ENCODE peak calls at places on chromosomes 2 and 18, in ten cellular contexts. One of them, this sample, is unnamed.

GRCh38 chr18:72941001-72941400 is 73.2 kb upstream of the NETO1 start:
- DNase-seq in IMR-90: no peak
- DNase-seq in GM12892: no peak
- DNase-seq in adrenal gland: no peak
- DNase-seq in stomach: no peak
- DNase-seq in K562: no peak
- DNase-seq in right lobe of liver: no peak
- DNase-seq in heart left ventricle: no peak
- DNase-seq in esophagus muscularis mucosa: no peak
- DNase-seq in body of pancreas: no peak
- DNase-seq in this sample: no peak

GRCh38 chr18:12092398-12093229 is 1.0 kb upstream of the ANKRD62 start:
- DNase-seq in IMR-90: no peak
- DNase-seq in GM12892: no peak
- DNase-seq in adrenal gland: no peak
- DNase-seq in stomach: no peak
- DNase-seq in K562: peak
- DNase-seq in right lobe of liver: peak
- DNase-seq in heart left ventricle: peak
- DNase-seq in esophagus muscularis mucosa: no peak
- DNase-seq in body of pancreas: peak
- DNase-seq in this sample: no peak

GRCh38 chr2:70123051-70123828 is 36.0 kb downstream of the PCBP1 start:
- DNase-seq in IMR-90: peak
- DNase-seq in GM12892: no peak
- DNase-seq in adrenal gland: peak
- DNase-seq in stomach: peak
- DNase-seq in K562: peak
- DNase-seq in right lobe of liver: no peak
- DNase-seq in heart left ventricle: peak
- DNase-seq in esophagus muscularis mucosa: no peak
- DNase-seq in body of pancreas: peak
- DNase-seq in this sample: peak

GRCh38 chr18:61596296-61596695 is 263.1 kb downstream of the CDH20 start:
- DNase-seq in IMR-90: peak
- DNase-seq in GM12892: no peak
- DNase-seq in adrenal gland: no peak
- DNase-seq in stomach: no peak
- DNase-seq in K562: no peak
- DNase-seq in right lobe of liver: no peak
- DNase-seq in heart left ventricle: no peak
- DNase-seq in esophagus muscularis mucosa: no peak
- DNase-seq in body of pancreas: no peak
- DNase-seq in this sample: no peak

GRCh38 chr2:3535794-3536681 is 16.7 kb upstream of the ADI1 start:
- DNase-seq in IMR-90: peak
- DNase-seq in GM12892: no peak
- DNase-seq in adrenal gland: peak
- DNase-seq in stomach: peak
- DNase-seq in K562: peak
- DNase-seq in right lobe of liver: peak
- DNase-seq in heart left ventricle: peak
- DNase-seq in esophagus muscularis mucosa: no peak
- DNase-seq in body of pancreas: peak
- DNase-seq in this sample: peak

GRCh38 chr18:48838921-48839818 is 111.6 kb downstream of the SMAD7 start:
- DNase-seq in IMR-90: peak
- DNase-seq in GM12892: no peak
- DNase-seq in adrenal gland: peak
- DNase-seq in stomach: no peak
- DNase-seq in K562: no peak
- DNase-seq in right lobe of liver: no peak
- DNase-seq in heart left ventricle: peak
- DNase-seq in esophagus muscularis mucosa: no peak
- DNase-seq in body of pancreas: no peak
- DNase-seq in this sample: no peak

GRCh38 chr2:217992061-217992460 is 10.7 kb downstream of the TNS1 start:
- DNase-seq in IMR-90: no peak
- DNase-seq in GM12892: no peak
- DNase-seq in adrenal gland: no peak
- DNase-seq in stomach: no peak
- DNase-seq in K562: no peak
- DNase-seq in right lobe of liver: no peak
- DNase-seq in heart left ventricle: no peak
- DNase-seq in esophagus muscularis mucosa: no peak
- DNase-seq in body of pancreas: no peak
- DNase-seq in this sample: no peak

GRCh38 chr2:99648906-99649606 is 159.2 kb upstream of the REV1 start:
- DNase-seq in IMR-90: peak
- DNase-seq in GM12892: no peak
- DNase-seq in adrenal gland: no peak
- DNase-seq in stomach: no peak
- DNase-seq in K562: no peak
- DNase-seq in right lobe of liver: no peak
- DNase-seq in heart left ventricle: no peak
- DNase-seq in esophagus muscularis mucosa: peak
- DNase-seq in body of pancreas: no peak
- DNase-seq in this sample: no peak

GRCh38 chr2:229714080-229714735 is at the start of gene DNER:
- DNase-seq in IMR-90: no peak
- DNase-seq in GM12892: peak
- DNase-seq in adrenal gland: peak
- DNase-seq in stomach: peak
- DNase-seq in K562: peak
- DNase-seq in right lobe of liver: peak
- DNase-seq in heart left ventricle: no peak
- DNase-seq in esophagus muscularis mucosa: no peak
- DNase-seq in body of pancreas: peak
- DNase-seq in this sample: no peak

GRCh38 chr18:50792885-50793284 is 26.9 kb downstream of the MRO start:
- DNase-seq in IMR-90: no peak
- DNase-seq in GM12892: no peak
- DNase-seq in adrenal gland: no peak
- DNase-seq in stomach: no peak
- DNase-seq in K562: no peak
- DNase-seq in right lobe of liver: no peak
- DNase-seq in heart left ventricle: no peak
- DNase-seq in esophagus muscularis mucosa: no peak
- DNase-seq in body of pancreas: no peak
- DNase-seq in this sample: no peak

DNA sequence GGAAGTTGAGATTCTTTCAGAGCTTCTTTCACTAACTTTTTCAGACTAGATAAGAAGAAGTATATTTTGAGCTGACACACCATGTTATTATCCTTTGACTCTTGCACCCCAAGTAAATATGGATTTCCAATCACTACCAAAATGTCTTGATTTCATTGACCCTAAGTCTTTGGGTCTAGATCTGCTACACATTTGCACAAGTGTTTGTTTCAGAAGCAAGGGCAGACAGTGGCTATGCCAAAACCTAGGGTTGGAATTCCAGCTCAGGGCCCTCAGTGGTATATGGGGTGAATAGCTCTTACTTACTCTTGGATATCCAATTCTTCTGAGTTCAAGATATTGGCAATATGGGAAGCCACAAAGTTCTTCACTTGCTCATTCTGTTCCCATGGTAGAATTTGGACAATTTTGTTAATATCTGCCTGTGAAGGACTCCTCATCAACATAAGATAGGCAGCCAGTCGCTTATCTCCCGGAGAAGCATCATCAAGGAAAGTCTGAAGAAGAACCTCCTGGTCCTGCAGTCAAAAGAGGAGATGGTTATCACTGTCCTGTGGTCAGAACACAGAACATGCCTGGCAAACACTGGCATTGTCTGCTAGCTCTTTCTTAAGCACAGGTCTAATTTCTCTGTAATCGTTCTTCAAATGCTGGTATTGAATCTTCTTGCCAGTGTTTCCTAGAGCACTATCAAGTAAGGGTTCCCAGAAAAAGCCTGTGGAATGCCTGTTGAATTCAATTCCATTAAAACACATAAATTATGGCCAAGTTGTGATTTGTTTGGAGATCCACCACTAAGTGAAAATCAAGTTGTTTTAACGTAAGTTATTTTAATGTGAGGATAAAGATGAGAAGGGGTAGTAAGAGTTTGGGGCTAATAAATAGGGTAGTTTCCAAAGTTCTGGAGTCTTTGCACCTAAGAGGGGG is 15.6 kb downstream of the APOB start:
- DNase-seq in IMR-90: no peak
- DNase-seq in GM12892: no peak
- DNase-seq in adrenal gland: no peak
- DNase-seq in stomach: no peak
- DNase-seq in K562: no peak
- DNase-seq in right lobe of liver: no peak
- DNase-seq in heart left ventricle: no peak
- DNase-seq in esophagus muscularis mucosa: no peak
- DNase-seq in body of pancreas: no peak
- DNase-seq in this sample: no peak
- TF ChIP-seq POLR2A in IMR-90: no peak
- TF ChIP-seq POLR2A in GM12892: no peak
- TF ChIP-seq POLR2A in adrenal gland: no peak
- TF ChIP-seq POLR2A in stomach: no peak
- TF ChIP-seq POLR2A in K562: no peak
- TF ChIP-seq POLR2A in right lobe of liver: no peak
- TF ChIP-seq POLR2A in heart left ventricle: no peak
- TF ChIP-seq POLR2A in esophagus muscularis mucosa: no peak
- TF ChIP-seq POLR2A in body of pancreas: no peak
- TF ChIP-seq POLR2A in this sample: no peak

GRCh38 chr2:220855296-220855695 is 716.8 kb downstream of the EPHA4 start:
- DNase-seq in IMR-90: peak
- DNase-seq in GM12892: no peak
- DNase-seq in adrenal gland: no peak
- DNase-seq in stomach: no peak
- DNase-seq in K562: no peak
- DNase-seq in right lobe of liver: no peak
- DNase-seq in heart left ventricle: peak
- DNase-seq in esophagus muscularis mucosa: no peak
- DNase-seq in body of pancreas: no peak
- DNase-seq in this sample: no peak

GRCh38 chr2:220856486-220856885 is 715.6 kb downstream of the EPHA4 start:
- DNase-seq in IMR-90: no peak
- DNase-seq in GM12892: no peak
- DNase-seq in adrenal gland: no peak
- DNase-seq in stomach: no peak
- DNase-seq in K562: no peak
- DNase-seq in right lobe of liver: no peak
- DNase-seq in heart left ventricle: no peak
- DNase-seq in esophagus muscularis mucosa: no peak
- DNase-seq in body of pancreas: no peak
- DNase-seq in this sample: no peak

GRCh38 chr2:220858101-220858500 is 714.0 kb downstream of the EPHA4 start:
- DNase-seq in IMR-90: no peak
- DNase-seq in GM12892: no peak
- DNase-seq in adrenal gland: no peak
- DNase-seq in stomach: no peak
- DNase-seq in K562: no peak
- DNase-seq in right lobe of liver: no peak
- DNase-seq in heart left ventricle: no peak
- DNase-seq in esophagus muscularis mucosa: no peak
- DNase-seq in body of pancreas: no peak
- DNase-seq in this sample: no peak

GRCh38 chr2:220857371-220857770 is 714.7 kb downstream of the EPHA4 start:
- DNase-seq in IMR-90: no peak
- DNase-seq in GM12892: no peak
- DNase-seq in adrenal gland: peak
- DNase-seq in stomach: no peak
- DNase-seq in K562: no peak
- DNase-seq in right lobe of liver: no peak
- DNase-seq in heart left ventricle: no peak
- DNase-seq in esophagus muscularis mucosa: no peak
- DNase-seq in body of pancreas: no peak
- DNase-seq in this sample: no peak
- TF ChIP-seq POLR2A in IMR-90: no peak
- TF ChIP-seq POLR2A in GM12892: no peak
- TF ChIP-seq POLR2A in adrenal gland: no peak
- TF ChIP-seq POLR2A in stomach: no peak
- TF ChIP-seq POLR2A in K562: no peak
- TF ChIP-seq POLR2A in right lobe of liver: no peak
- TF ChIP-seq POLR2A in heart left ventricle: no peak
- TF ChIP-seq POLR2A in esophagus muscularis mucosa: no peak
- TF ChIP-seq POLR2A in body of pancreas: no peak
- TF ChIP-seq POLR2A in this sample: no peak

DNA sequence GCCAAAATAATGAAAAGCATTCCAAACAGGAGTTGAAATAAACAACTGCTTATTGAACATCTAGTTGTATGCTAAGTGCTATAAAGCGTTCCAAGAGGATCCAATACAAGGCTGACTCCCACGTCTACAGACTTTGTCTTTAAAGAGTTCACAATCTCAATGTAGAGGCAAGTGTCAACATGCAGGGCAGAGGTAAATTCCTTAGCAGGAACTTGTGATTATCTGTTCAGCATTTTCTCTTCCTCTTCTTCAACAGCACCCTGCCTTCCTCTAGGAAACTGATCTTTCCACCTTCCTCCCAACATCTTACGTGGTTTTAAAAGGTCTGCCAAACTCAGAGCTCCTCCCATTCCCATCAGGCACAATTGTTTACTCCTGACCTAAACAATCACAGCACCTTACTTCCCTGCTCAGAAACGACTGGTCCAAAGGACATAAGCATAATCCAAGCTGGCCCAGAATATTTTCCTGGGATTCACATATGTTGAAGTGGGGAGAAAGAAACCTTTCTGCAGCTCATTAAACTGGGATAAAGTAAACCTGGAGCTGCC is 83.9 kb downstream of the ITSN2 start:
- DNase-seq in IMR-90: peak
- DNase-seq in GM12892: no peak
- DNase-seq in adrenal gland: no peak
- DNase-seq in stomach: no peak
- DNase-seq in K562: no peak
- DNase-seq in right lobe of liver: no peak
- DNase-seq in heart left ventricle: no peak
- DNase-seq in esophagus muscularis mucosa: no peak
- DNase-seq in body of pancreas: no peak
- DNase-seq in this sample: no peak
- TF ChIP-seq POLR2A in IMR-90: no peak
- TF ChIP-seq POLR2A in GM12892: no peak
- TF ChIP-seq POLR2A in adrenal gland: no peak
- TF ChIP-seq POLR2A in stomach: no peak
- TF ChIP-seq POLR2A in K562: no peak
- TF ChIP-seq POLR2A in right lobe of liver: no peak
- TF ChIP-seq POLR2A in heart left ventricle: no peak
- TF ChIP-seq POLR2A in esophagus muscularis mucosa: no peak
- TF ChIP-seq POLR2A in body of pancreas: no peak
- TF ChIP-seq POLR2A in this sample: no peak

GRCh38 chr2:20633794-20634259 is 17.1 kb downstream of the HS1BP3 start:
- DNase-seq in IMR-90: no peak
- DNase-seq in GM12892: peak
- DNase-seq in adrenal gland: no peak
- DNase-seq in stomach: peak
- DNase-seq in K562: no peak
- DNase-seq in right lobe of liver: no peak
- DNase-seq in heart left ventricle: no peak
- DNase-seq in esophagus muscularis mucosa: no peak
- DNase-seq in body of pancreas: peak
- DNase-seq in this sample: no peak
- TF ChIP-seq POLR2A in IMR-90: no peak
- TF ChIP-seq POLR2A in GM12892: no peak
- TF ChIP-seq POLR2A in adrenal gland: no peak
- TF ChIP-seq POLR2A in stomach: no peak
- TF ChIP-seq POLR2A in K562: no peak
- TF ChIP-seq POLR2A in right lobe of liver: peak
- TF ChIP-seq POLR2A in heart left ventricle: no peak
- TF ChIP-seq POLR2A in esophagus muscularis mucosa: no peak
- TF ChIP-seq POLR2A in body of pancreas: peak
- TF ChIP-seq POLR2A in this sample: no peak

GRCh38 chr18:23437357-23438045 is 15.6 kb upstream of the RIOK3 start:
- DNase-seq in IMR-90: peak
- DNase-seq in GM12892: peak
- DNase-seq in adrenal gland: peak
- DNase-seq in stomach: peak
- DNase-seq in K562: peak
- DNase-seq in right lobe of liver: peak
- DNase-seq in heart left ventricle: peak
- DNase-seq in esophagus muscularis mucosa: peak
- DNase-seq in body of pancreas: peak
- DNase-seq in this sample: peak
- TF ChIP-seq POLR2A in IMR-90: peak
- TF ChIP-seq POLR2A in GM12892: peak
- TF ChIP-seq POLR2A in adrenal gland: no peak
- TF ChIP-seq POLR2A in stomach: no peak
- TF ChIP-seq POLR2A in K562: peak
- TF ChIP-seq POLR2A in right lobe of liver: no peak
- TF ChIP-seq POLR2A in heart left ventricle: peak
- TF ChIP-seq POLR2A in esophagus muscularis mucosa: no peak
- TF ChIP-seq POLR2A in body of pancreas: peak
- TF ChIP-seq POLR2A in this sample: no peak

This sample was measured in lower leg skin.